ENCODE peak calls at places on chromosomes 6 and 20, in nine cellular contexts. D is GM12892, N is lower leg skin, Z is foreskin fibroblast, A is NCI-H1105 treated with DMSO at 0.1 percent for 48 hours, Y is AG20443, F is psoas muscle, G is endodermal cell, S is fibroblast of lung. P is an unnamed sample.

GRCh38 chr6:37059344-37060194 is 54.1 kb downstream of the FGD2 start:
- DNase-seq in G (peak; percentile 94), N (peak; percentile 92), Y (peak; percentile 94), F (peak; percentile 75), Z (peak; percentile 97), D (no peak), A (no peak), S (peak; percentile 97), P (peak; percentile 91)

GRCh38 chr6:68238097-68238597 is 396.9 kb upstream of the ADGRB3 start:
- DNase-seq in N (no peak), Y (no peak), S (peak; percentile 81), A (no peak), Z (peak; percentile 73), G (no peak), F (no peak), D (no peak), P (peak; percentile 71)

GRCh38 chr6:160270347-160270746 is 11.7 kb upstream of the SLC22A2 start:
- DNase-seq in Y (no peak), N (no peak), S (no peak), Z (no peak), D (no peak), F (no peak), G (peak; percentile 17), A (no peak), P (no peak)

GRCh38 chr6:903746-904145 is 210.8 kb upstream of the EXOC2 start:
- DNase-seq in F (no peak), A (no peak), N (no peak), G (no peak), Z (peak; percentile 43), D (no peak), Y (peak; percentile 52), S (peak; percentile 67), P (no peak)

GRCh38 chr20:18416478-18416877 is 50.4 kb downstream of the DZANK1 start:
- DNase-seq in Z (no peak), N (no peak), F (no peak), S (no peak), G (no peak), A (no peak), D (no peak), Y (no peak), P (no peak)

GRCh38 chr6:139965393-139965792 is 590.9 kb upstream of the CITED2 start:
- DNase-seq in S (peak; percentile 63), G (no peak), N (no peak), F (no peak), D (no peak), Z (peak; percentile 49), A (peak; percentile 82), Y (no peak), P (no peak)

GRCh38 chr20:58256842-58257241 is 28.4 kb upstream of the ANKRD60 start:
- DNase-seq in Y (no peak), N (no peak), S (no peak), D (no peak), A (no peak), G (no peak), F (no peak), Z (no peak), P (no peak)

GRCh38 chr6:42498473-42499128 is 46.9 kb upstream of the TRERF1 start:
- DNase-seq in S (no peak), D (no peak), Z (no peak), A (no peak), G (peak; percentile 73), Y (no peak), N (no peak), F (no peak), P (peak; percentile 19)

GRCh38 chr6:6969761-6970223 is 138.0 kb upstream of the RREB1 start:
- DNase-seq in S (peak; percentile 12), D (no peak), N (peak; percentile 86), Y (no peak), Z (no peak), F (no peak), A (no peak), G (peak; percentile 77), P (no peak)

P was measured in A673.